ENCODE peak calls at places on chromosomes 1 and 21, in seven cellular contexts. Z is WERI-Rb-1; J is right cardiac atrium; W is effector CD4-positive, alpha-beta T cell; C is BJ; Q is hippocampal formation; A is WTC11. X is an unnamed sample.

GRCh38 chr1:8424539-8425116 is 106.7 kb downstream of the SLC45A1 start:
- DNase-seq in A (peak; percentile 38), Z (peak; percentile 21), Q (peak; percentile 25), C (no peak), W (peak; percentile 28), J (peak; percentile 61), X (no peak)

GRCh38 chr1:209220048-209220524 is 363.4 kb upstream of the CAMK1G start:
- DNase-seq in Z (no peak), C (no peak), J (no peak), Q (peak; percentile 23), A (no peak), W (no peak), X (no peak)

GRCh38 chr21:45036630-45037029 is 37.8 kb upstream of the ADARB1 start:
- DNase-seq in J (no peak), A (no peak), Q (no peak), C (no peak), Z (no peak), W (no peak), X (no peak)

GRCh38 chr1:226397011-226397926 is 10.6 kb downstream of the PARP1 start:
- DNase-seq in J (no peak), W (no peak), A (no peak), Z (no peak), Q (no peak), C (no peak), X (no peak)

GRCh38 chr1:56578664-56578962 is 750 bp downstream of the PLPP3 start:
- DNase-seq in Z (no peak), A (no peak), J (no peak), Q (no peak), C (no peak), W (no peak), X (no peak)

GRCh38 chr21:27477321-27477720 is 510.4 kb upstream of the ADAMTS5 start:
- DNase-seq in Z (no peak), C (no peak), J (no peak), Q (no peak), A (no peak), W (no peak), X (no peak)

GRCh38 chr1:197915797-197916686 is 1.1 kb upstream of the LHX9 start:
- DNase-seq in C (no peak), Z (peak; percentile 99), A (peak; percentile 90), J (peak; percentile 75), Q (no peak), W (no peak), X (no peak)

GRCh38 chr21:41659791-41660560 is 106.9 kb downstream of the RIPK4 start:
- DNase-seq in C (no peak), J (peak; percentile 61), W (no peak), Z (no peak), Q (no peak), A (no peak), X (no peak)

GRCh38 chr1:209250970-209251636 is 332.4 kb upstream of the CAMK1G start:
- DNase-seq in W (no peak), Z (peak; percentile 16), A (no peak), C (no peak), J (no peak), Q (no peak), X (no peak)

X was measured in non-pigmented ciliary epithelial cell.